ENCODE peak calls at places on chromosome 19, in nine cellular contexts. R is heart right ventricle, F is colonic mucosa, C is testis, N is upper lobe of right lung, Q is mammary epithelial cell, U is uterus, J is pancreas, D is IMR-90. Z is an unnamed sample. For H3K9me3, the result is how much of the 10 kb centered on the place peaks cover.

GRCh38 chr19:48842744-48843162 is 6.5 kb upstream of the HSD17B14 start:
- DNase-seq in R (no peak), F (peak), C (peak), N (no peak), Q (no peak), U (peak), J (no peak), D (peak), Z (no peak)

GRCh38 chr19:15404097-15404779 is 14.6 kb downstream of the AKAP8L start:
- DNase-seq in R (no peak), F (no peak), C (peak), N (no peak), Q (no peak), U (no peak), J (no peak), D (no peak), Z (no peak)

GRCh38 chr19:3095375-3096191 is 1.4 kb downstream of the GNA11 start:
- DNase-seq in R (no peak), F (peak), C (no peak), N (peak), Q (peak), U (no peak), J (peak), D (no peak), Z (no peak)

GRCh38 chr19:2462635-2463421 is 6.1 kb upstream of the LMNB2 start:
- DNase-seq in R (peak), F (peak), C (peak), N (peak), Q (peak), U (peak), J (peak), D (peak), Z (peak)

GRCh38 chr19:34141036-34141435 is 31.3 kb upstream of the LSM14A start:
- DNase-seq in R (no peak), F (no peak), C (no peak), N (no peak), Q (no peak), U (no peak), J (no peak), D (no peak), Z (no peak)

GRCh38 chr19:11054200-11054599 is 35.1 kb upstream of the LDLR start:
- DNase-seq in R (no peak), F (no peak), C (no peak), N (no peak), Q (no peak), U (no peak), J (no peak), D (no peak), Z (no peak)

GRCh38 chr19:19460761-19461265 is 54.5 kb downstream of the TSSK6 start:
- DNase-seq in R (peak), F (peak), C (peak), N (peak), Q (no peak), U (peak), J (no peak), D (peak), Z (peak)

GRCh38 chr19:38878575-38879399 is 712 bp upstream of the RINL start:
- DNase-seq in R (no peak), F (no peak), C (no peak), N (no peak), Q (no peak), U (no peak), J (no peak), D (no peak), Z (no peak)

GRCh38 chr19:35162471-35163326 is 8.2 kb downstream of the FXYD5 start:
- DNase-seq in R (no peak), F (no peak), C (no peak), N (no peak), Q (peak), U (no peak), J (no peak), D (no peak), Z (no peak)

GRCh38 chr19:8194528-8195275 is 14.5 kb upstream of the CERS4 start:
- DNase-seq in R (peak), F (peak), C (no peak), N (no peak), Q (peak), U (no peak), J (no peak), D (no peak), Z (no peak)

GRCh38 chr19:57546513-57546912 is 13.2 kb downstream of the ZNF550 start:
- DNase-seq in R (no peak), F (no peak), C (no peak), N (no peak), Q (no peak), U (no peak), J (no peak), D (no peak), Z (no peak)

DNA sequence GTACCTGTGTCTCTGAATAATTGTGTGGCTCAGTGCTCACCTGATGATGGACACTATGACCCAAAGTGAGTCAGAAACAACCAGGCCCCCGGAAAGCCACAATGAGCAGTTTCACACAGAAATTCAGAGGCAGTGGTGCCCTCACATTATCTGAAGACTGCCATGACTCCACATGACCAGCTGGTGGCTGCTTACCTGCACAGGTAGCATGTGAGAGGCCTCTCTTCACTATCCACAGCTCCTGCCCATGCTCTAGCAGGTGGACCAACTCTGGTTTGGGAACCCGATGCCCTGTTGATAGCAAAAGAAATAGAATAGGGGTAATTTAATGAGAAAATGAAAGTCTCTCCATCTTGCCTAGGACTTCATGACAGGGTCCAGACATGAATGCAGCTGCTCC is 7.2 kb downstream of the ZNF550 start:
- DNase-seq in R (no peak), F (no peak), C (no peak), N (no peak), Q (no peak), U (no peak), J (no peak), D (no peak), Z (no peak)
- H3K9me3 ChIP-seq in R (half or more), F (under half), C (under half), N (under half), Q (under half), U (half or more), J (under half), D (half or more), Z (under half)

GRCh38 chr19:31141301-31141700 is 207.9 kb downstream of the TSHZ3 start:
- DNase-seq in R (no peak), F (no peak), C (no peak), N (no peak), Q (no peak), U (no peak), J (no peak), D (no peak), Z (no peak)
- H3K27ac ChIP-seq in R (no peak), F (no peak), C (no peak), N (no peak), Q (no peak), U (no peak), J (no peak), D (no peak), Z (no peak)

GRCh38 chr19:47781590-47782318 is 3.3 kb downstream of the SELENOW start:
- DNase-seq in R (no peak), F (peak), C (peak), N (no peak), Q (no peak), U (peak), J (no peak), D (no peak), Z (peak)
- H3K4me3 ChIP-seq in R (no peak), F (no peak), C (no peak), N (no peak), Q (no peak), U (no peak), J (no peak), D (no peak), Z (no peak)

DNA sequence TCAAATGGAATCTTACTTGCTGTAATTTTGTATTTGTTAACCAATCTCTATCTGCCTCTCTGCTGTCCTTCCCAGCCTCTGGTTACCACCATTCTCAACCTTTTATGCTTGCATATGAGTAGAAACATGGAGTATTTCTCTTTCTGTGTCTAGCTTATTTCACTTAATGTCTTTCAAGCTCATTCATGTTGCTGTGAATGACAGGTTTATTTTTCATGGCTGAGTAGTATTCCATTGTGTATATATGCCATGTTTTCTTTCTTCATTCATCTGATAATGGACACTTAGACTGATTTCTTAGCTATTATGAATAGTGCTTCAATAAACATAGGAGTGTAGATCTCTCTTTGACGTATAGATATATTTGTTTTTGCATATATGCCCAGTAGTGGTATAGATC is 13.4 kb downstream of the ZNF460 start:
- DNase-seq in R (no peak), F (no peak), C (no peak), N (no peak), Q (no peak), U (no peak), J (no peak), D (no peak), Z (no peak)
- H3K9me3 ChIP-seq in R (under half), F (under half), C (under half), N (under half), Q (under half), U (half or more), J (under half), D (under half), Z (under half)

Z was measured in aorta.